ENCODE peak calls at places on chromosomes 4 and X, in nine cellular contexts. One of them, this sample, is unnamed.
A peak's percentile ranks its signal among the peaks of the same experiment; 100 is the strongest.

GRCh38 chr4:38075370-38076152 is 115.4 kb downstream of the PTTG2 start:
- DNase-seq in cardiac muscle cell: no peak
- DNase-seq in IMR-90: peak; percentile 43
- DNase-seq in fibroblast of the aortic adventitia: peak; percentile 87
- DNase-seq in adrenal gland: no peak
- DNase-seq in HFF-Myc: no peak
- DNase-seq in OCI-LY7: no peak
- DNase-seq in naive thymus-derived CD4-positive, alpha-beta T cell: no peak
- DNase-seq in cardiac fibroblast: peak; percentile 78
- DNase-seq in this sample: no peak

GRCh38 chr4:145340071-145340695 is 141.5 kb upstream of the SMAD1 start:
- DNase-seq in adrenal gland: no peak
- DNase-seq in OCI-LY7: no peak
- DNase-seq in fibroblast of the aortic adventitia: no peak
- DNase-seq in IMR-90: no peak
- DNase-seq in cardiac fibroblast: no peak
- DNase-seq in naive thymus-derived CD4-positive, alpha-beta T cell: no peak
- DNase-seq in HFF-Myc: no peak
- DNase-seq in cardiac muscle cell: no peak
- DNase-seq in this sample: no peak

GRCh38 chrX:71637848-71638247 is 19.5 kb upstream of the CXCR3 start:
- DNase-seq in HFF-Myc: no peak
- DNase-seq in naive thymus-derived CD4-positive, alpha-beta T cell: no peak
- DNase-seq in OCI-LY7: peak; percentile 24
- DNase-seq in cardiac fibroblast: peak; percentile 71
- DNase-seq in IMR-90: peak; percentile 70
- DNase-seq in cardiac muscle cell: no peak
- DNase-seq in fibroblast of the aortic adventitia: peak; percentile 31
- DNase-seq in adrenal gland: no peak
- DNase-seq in this sample: no peak

GRCh38 chrX:23276475-23276874 is 58.2 kb upstream of the PTCHD1 start:
- DNase-seq in IMR-90: no peak
- DNase-seq in OCI-LY7: no peak
- DNase-seq in cardiac fibroblast: no peak
- DNase-seq in cardiac muscle cell: no peak
- DNase-seq in adrenal gland: no peak
- DNase-seq in naive thymus-derived CD4-positive, alpha-beta T cell: no peak
- DNase-seq in fibroblast of the aortic adventitia: no peak
- DNase-seq in HFF-Myc: no peak
- DNase-seq in this sample: no peak

GRCh38 chr4:17189322-17189721 is 290.9 kb upstream of the LDB2 start:
- DNase-seq in cardiac muscle cell: no peak
- DNase-seq in naive thymus-derived CD4-positive, alpha-beta T cell: no peak
- DNase-seq in cardiac fibroblast: peak; percentile 55
- DNase-seq in IMR-90: peak; percentile 87
- DNase-seq in OCI-LY7: no peak
- DNase-seq in fibroblast of the aortic adventitia: peak; percentile 86
- DNase-seq in HFF-Myc: peak; percentile 59
- DNase-seq in adrenal gland: no peak
- DNase-seq in this sample: no peak

GRCh38 chr4:151358266-151358665 is 32.9 kb upstream of the SH3D19 start:
- DNase-seq in cardiac muscle cell: no peak
- DNase-seq in HFF-Myc: no peak
- DNase-seq in naive thymus-derived CD4-positive, alpha-beta T cell: no peak
- DNase-seq in OCI-LY7: no peak
- DNase-seq in cardiac fibroblast: no peak
- DNase-seq in fibroblast of the aortic adventitia: peak; percentile 8
- DNase-seq in adrenal gland: no peak
- DNase-seq in IMR-90: no peak
- DNase-seq in this sample: no peak

GRCh38 chr4:28269426-28269825 is 1408.8 kb downstream of the STIM2 start:
- DNase-seq in HFF-Myc: no peak
- DNase-seq in OCI-LY7: no peak
- DNase-seq in fibroblast of the aortic adventitia: peak; percentile 53
- DNase-seq in IMR-90: no peak
- DNase-seq in adrenal gland: no peak
- DNase-seq in cardiac fibroblast: no peak
- DNase-seq in naive thymus-derived CD4-positive, alpha-beta T cell: no peak
- DNase-seq in cardiac muscle cell: no peak
- DNase-seq in this sample: no peak

GRCh38 chr4:108393870-108394269 is 225.1 kb upstream of the LEF1 start:
- DNase-seq in fibroblast of the aortic adventitia: no peak
- DNase-seq in IMR-90: no peak
- DNase-seq in naive thymus-derived CD4-positive, alpha-beta T cell: no peak
- DNase-seq in cardiac muscle cell: no peak
- DNase-seq in OCI-LY7: no peak
- DNase-seq in cardiac fibroblast: no peak
- DNase-seq in adrenal gland: no peak
- DNase-seq in HFF-Myc: no peak
- DNase-seq in this sample: no peak

GRCh38 chrX:9315086-9315485 is 149.8 kb upstream of the TBL1X start:
- DNase-seq in IMR-90: peak; percentile 20
- DNase-seq in OCI-LY7: no peak
- DNase-seq in fibroblast of the aortic adventitia: no peak
- DNase-seq in adrenal gland: no peak
- DNase-seq in HFF-Myc: no peak
- DNase-seq in cardiac muscle cell: no peak
- DNase-seq in naive thymus-derived CD4-positive, alpha-beta T cell: no peak
- DNase-seq in cardiac fibroblast: no peak
- DNase-seq in this sample: no peak

GRCh38 chr4:43512253-43512652 is 619.7 kb downstream of the GRXCR1 start:
- DNase-seq in fibroblast of the aortic adventitia: no peak
- DNase-seq in naive thymus-derived CD4-positive, alpha-beta T cell: no peak
- DNase-seq in cardiac muscle cell: no peak
- DNase-seq in IMR-90: no peak
- DNase-seq in HFF-Myc: no peak
- DNase-seq in adrenal gland: no peak
- DNase-seq in OCI-LY7: no peak
- DNase-seq in cardiac fibroblast: no peak
- DNase-seq in this sample: no peak

GRCh38 chrX:141439651-141440050 is 144.9 kb downstream of the SPANXA1 start:
- DNase-seq in OCI-LY7: no peak
- DNase-seq in cardiac muscle cell: no peak
- DNase-seq in cardiac fibroblast: peak; percentile 41
- DNase-seq in fibroblast of the aortic adventitia: peak; percentile 3
- DNase-seq in HFF-Myc: no peak
- DNase-seq in IMR-90: peak; percentile 1
- DNase-seq in naive thymus-derived CD4-positive, alpha-beta T cell: no peak
- DNase-seq in adrenal gland: no peak
- DNase-seq in this sample: no peak

GRCh38 chr4:163679189-163679588 is 184.7 kb downstream of the TMA16 start:
- DNase-seq in IMR-90: peak; percentile 48
- DNase-seq in fibroblast of the aortic adventitia: no peak
- DNase-seq in cardiac muscle cell: no peak
- DNase-seq in naive thymus-derived CD4-positive, alpha-beta T cell: no peak
- DNase-seq in cardiac fibroblast: peak; percentile 13
- DNase-seq in HFF-Myc: no peak
- DNase-seq in adrenal gland: no peak
- DNase-seq in OCI-LY7: peak; percentile 56
- DNase-seq in this sample: peak; percentile 3

GRCh38 chrX:39772057-39772832 is 325.5 kb downstream of the BCOR start:
- DNase-seq in IMR-90: peak; percentile 55
- DNase-seq in cardiac fibroblast: no peak
- DNase-seq in adrenal gland: peak; percentile 19
- DNase-seq in naive thymus-derived CD4-positive, alpha-beta T cell: peak; percentile 18
- DNase-seq in fibroblast of the aortic adventitia: no peak
- DNase-seq in cardiac muscle cell: peak; percentile 81
- DNase-seq in OCI-LY7: no peak
- DNase-seq in HFF-Myc: no peak
- DNase-seq in this sample: peak; percentile 68

GRCh38 chr4:40651280-40651679 is 21.6 kb upstream of the RBM47 start:
- DNase-seq in IMR-90: no peak
- DNase-seq in cardiac fibroblast: no peak
- DNase-seq in HFF-Myc: no peak
- DNase-seq in fibroblast of the aortic adventitia: no peak
- DNase-seq in naive thymus-derived CD4-positive, alpha-beta T cell: no peak
- DNase-seq in OCI-LY7: no peak
- DNase-seq in cardiac muscle cell: no peak
- DNase-seq in adrenal gland: no peak
- DNase-seq in this sample: no peak

GRCh38 chr4:109214622-109215350 is 87.7 kb downstream of the COL25A1 start:
- DNase-seq in HFF-Myc: no peak
- DNase-seq in adrenal gland: no peak
- DNase-seq in fibroblast of the aortic adventitia: peak; percentile 11
- DNase-seq in cardiac fibroblast: peak; percentile 17
- DNase-seq in cardiac muscle cell: no peak
- DNase-seq in naive thymus-derived CD4-positive, alpha-beta T cell: no peak
- DNase-seq in IMR-90: no peak
- DNase-seq in OCI-LY7: no peak
- DNase-seq in this sample: no peak

GRCh38 chr4:171875291-171875690 is 62.1 kb downstream of the GALNTL6 start:
- DNase-seq in adrenal gland: no peak
- DNase-seq in fibroblast of the aortic adventitia: no peak
- DNase-seq in IMR-90: no peak
- DNase-seq in OCI-LY7: no peak
- DNase-seq in HFF-Myc: no peak
- DNase-seq in naive thymus-derived CD4-positive, alpha-beta T cell: no peak
- DNase-seq in cardiac fibroblast: no peak
- DNase-seq in cardiac muscle cell: no peak
- DNase-seq in this sample: no peak

GRCh38 chr4:53326535-53326934 is 39.3 kb downstream of the SCFD2 start:
- DNase-seq in IMR-90: no peak
- DNase-seq in adrenal gland: no peak
- DNase-seq in naive thymus-derived CD4-positive, alpha-beta T cell: no peak
- DNase-seq in OCI-LY7: no peak
- DNase-seq in cardiac fibroblast: no peak
- DNase-seq in fibroblast of the aortic adventitia: no peak
- DNase-seq in HFF-Myc: no peak
- DNase-seq in cardiac muscle cell: no peak
- DNase-seq in this sample: no peak

DNA sequence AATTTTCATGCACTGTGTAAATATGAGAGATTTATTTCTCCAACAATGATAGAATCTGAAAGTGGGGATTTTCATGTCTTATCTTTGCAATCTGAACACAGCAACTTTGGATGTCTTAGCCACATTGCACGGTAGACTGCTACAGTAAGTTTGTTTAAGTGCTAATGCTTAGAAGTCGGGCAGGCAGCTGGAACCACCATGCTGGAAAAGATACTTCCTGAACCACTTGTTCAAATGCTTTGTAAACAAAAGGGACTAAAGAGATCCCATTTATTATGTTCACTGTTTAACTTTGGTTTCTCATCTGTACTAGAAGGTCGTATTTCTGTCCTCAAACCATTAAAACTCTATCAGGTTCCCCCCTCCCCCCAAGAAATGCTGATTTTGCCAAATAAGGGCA is 555.9 kb upstream of the DIPK2B start:
- DNase-seq in cardiac muscle cell: no peak
- DNase-seq in HFF-Myc: no peak
- DNase-seq in naive thymus-derived CD4-positive, alpha-beta T cell: no peak
- DNase-seq in IMR-90: no peak
- DNase-seq in cardiac fibroblast: peak; percentile 32
- DNase-seq in fibroblast of the aortic adventitia: no peak
- DNase-seq in adrenal gland: no peak
- DNase-seq in OCI-LY7: no peak
- DNase-seq in this sample: peak; percentile 79
- H3K4me3 ChIP-seq in cardiac muscle cell: no peak overlapping the region
- H3K4me3 ChIP-seq in HFF-Myc: no peak overlapping the region
- H3K4me3 ChIP-seq in naive thymus-derived CD4-positive, alpha-beta T cell: no peak overlapping the region
- H3K4me3 ChIP-seq in IMR-90: no peak overlapping the region
- H3K4me3 ChIP-seq in cardiac fibroblast: no peak overlapping the region
- H3K4me3 ChIP-seq in fibroblast of the aortic adventitia: no peak overlapping the region
- H3K4me3 ChIP-seq in adrenal gland: no peak overlapping the region
- H3K4me3 ChIP-seq in OCI-LY7: no peak overlapping the region
- H3K4me3 ChIP-seq in this sample: no peak overlapping the region

GRCh38 chrX:149497626-149498025 is 7.5 kb downstream of the IDS start:
- DNase-seq in cardiac fibroblast: peak; percentile 67
- DNase-seq in cardiac muscle cell: no peak
- DNase-seq in OCI-LY7: no peak
- DNase-seq in naive thymus-derived CD4-positive, alpha-beta T cell: no peak
- DNase-seq in adrenal gland: no peak
- DNase-seq in IMR-90: peak; percentile 67
- DNase-seq in fibroblast of the aortic adventitia: peak; percentile 56
- DNase-seq in HFF-Myc: no peak
- DNase-seq in this sample: no peak
- H3K4me3 ChIP-seq in cardiac fibroblast: no peak overlapping the region
- H3K4me3 ChIP-seq in cardiac muscle cell: no peak overlapping the region
- H3K4me3 ChIP-seq in OCI-LY7: no peak overlapping the region
- H3K4me3 ChIP-seq in naive thymus-derived CD4-positive, alpha-beta T cell: no peak overlapping the region
- H3K4me3 ChIP-seq in adrenal gland: no peak overlapping the region
- H3K4me3 ChIP-seq in IMR-90: no peak overlapping the region
- H3K4me3 ChIP-seq in fibroblast of the aortic adventitia: no peak overlapping the region
- H3K4me3 ChIP-seq in HFF-Myc: no peak overlapping the region
- H3K4me3 ChIP-seq in this sample: no peak overlapping the region

GRCh38 chr4:87033902-87034301 is 99.1 kb downstream of the AFF1 start:
- DNase-seq in OCI-LY7: no peak
- DNase-seq in adrenal gland: no peak
- DNase-seq in cardiac muscle cell: no peak
- DNase-seq in cardiac fibroblast: no peak
- DNase-seq in fibroblast of the aortic adventitia: no peak
- DNase-seq in naive thymus-derived CD4-positive, alpha-beta T cell: no peak
- DNase-seq in IMR-90: no peak
- DNase-seq in HFF-Myc: no peak
- DNase-seq in this sample: no peak
- H3K4me3 ChIP-seq in OCI-LY7: no peak overlapping the region
- H3K4me3 ChIP-seq in adrenal gland: no peak overlapping the region
- H3K4me3 ChIP-seq in cardiac muscle cell: no peak overlapping the region
- H3K4me3 ChIP-seq in cardiac fibroblast: no peak overlapping the region
- H3K4me3 ChIP-seq in fibroblast of the aortic adventitia: no peak overlapping the region
- H3K4me3 ChIP-seq in naive thymus-derived CD4-positive, alpha-beta T cell: no peak overlapping the region
- H3K4me3 ChIP-seq in IMR-90: no peak overlapping the region
- H3K4me3 ChIP-seq in HFF-Myc: no peak overlapping the region
- H3K4me3 ChIP-seq in this sample: no peak overlapping the region

GRCh38 chr4:180391613-180392012 is 1851.6 kb upstream of the TENM3 start:
- DNase-seq in cardiac muscle cell: no peak
- DNase-seq in fibroblast of the aortic adventitia: no peak
- DNase-seq in HFF-Myc: no peak
- DNase-seq in naive thymus-derived CD4-positive, alpha-beta T cell: no peak
- DNase-seq in adrenal gland: no peak
- DNase-seq in cardiac fibroblast: no peak
- DNase-seq in IMR-90: no peak
- DNase-seq in OCI-LY7: no peak
- DNase-seq in this sample: no peak

GRCh38 chr4:180398564-180398963 is 1844.6 kb upstream of the TENM3 start:
- DNase-seq in IMR-90: no peak
- DNase-seq in fibroblast of the aortic adventitia: no peak
- DNase-seq in adrenal gland: no peak
- DNase-seq in OCI-LY7: no peak
- DNase-seq in cardiac fibroblast: no peak
- DNase-seq in cardiac muscle cell: no peak
- DNase-seq in naive thymus-derived CD4-positive, alpha-beta T cell: no peak
- DNase-seq in HFF-Myc: no peak
- DNase-seq in this sample: no peak

GRCh38 chr4:180394307-180394706 is 1848.9 kb upstream of the TENM3 start:
- DNase-seq in fibroblast of the aortic adventitia: no peak
- DNase-seq in adrenal gland: no peak
- DNase-seq in naive thymus-derived CD4-positive, alpha-beta T cell: peak; percentile 10
- DNase-seq in cardiac muscle cell: no peak
- DNase-seq in IMR-90: no peak
- DNase-seq in HFF-Myc: no peak
- DNase-seq in OCI-LY7: no peak
- DNase-seq in cardiac fibroblast: no peak
- DNase-seq in this sample: peak; percentile 56

DNA sequence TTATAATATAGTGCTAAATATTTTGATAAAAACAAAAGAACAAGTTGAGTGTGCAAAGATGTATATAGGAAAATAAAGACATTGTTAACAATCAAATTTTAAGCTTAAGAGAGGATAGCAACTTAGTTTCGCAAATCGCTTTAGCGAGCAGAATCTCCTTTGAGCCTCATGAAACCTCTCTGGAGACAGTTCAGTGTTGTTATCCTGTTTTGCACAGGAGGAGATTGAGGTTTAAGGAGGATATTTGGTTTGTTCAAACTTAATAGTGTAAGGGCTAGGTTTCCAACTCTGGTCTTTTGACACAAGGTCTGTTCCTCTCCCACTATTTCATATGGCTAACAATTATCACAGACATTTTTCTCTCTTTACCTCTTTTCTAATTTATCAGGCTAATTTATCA is 1848.5 kb upstream of the TENM3 start:
- DNase-seq in cardiac fibroblast: no peak
- DNase-seq in HFF-Myc: no peak
- DNase-seq in fibroblast of the aortic adventitia: no peak
- DNase-seq in OCI-LY7: no peak
- DNase-seq in naive thymus-derived CD4-positive, alpha-beta T cell: no peak
- DNase-seq in IMR-90: no peak
- DNase-seq in adrenal gland: no peak
- DNase-seq in cardiac muscle cell: no peak
- DNase-seq in this sample: peak; percentile 19
- H3K4me3 ChIP-seq in cardiac fibroblast: no peak overlapping the region
- H3K4me3 ChIP-seq in HFF-Myc: no peak overlapping the region
- H3K4me3 ChIP-seq in fibroblast of the aortic adventitia: no peak overlapping the region
- H3K4me3 ChIP-seq in OCI-LY7: no peak overlapping the region
- H3K4me3 ChIP-seq in naive thymus-derived CD4-positive, alpha-beta T cell: no peak overlapping the region
- H3K4me3 ChIP-seq in IMR-90: no peak overlapping the region
- H3K4me3 ChIP-seq in adrenal gland: no peak overlapping the region
- H3K4me3 ChIP-seq in cardiac muscle cell: no peak overlapping the region
- H3K4me3 ChIP-seq in this sample: no peak overlapping the region